ENCODE peak calls at places on chromosomes 13 and 19, in eight cellular contexts. K is heart left ventricle, N is GM23338, X is Peyer's patch, T is lower leg skin, H is adrenal gland, M is AG09309, P is ascending aorta. Q is an unnamed sample.

GRCh38 chr13:50543767-50544166 is 299.7 kb downstream of the DLEU7 start:
- DNase-seq in H (no peak), M (no peak), P (no peak), K (no peak), T (no peak), N (peak), X (no peak), Q (peak)

GRCh38 chr19:10655457-10656312 is 1.5 kb downstream of the ILF3 start:
- DNase-seq in T (no peak), N (peak), M (no peak), X (no peak), P (no peak), K (no peak), H (peak), Q (peak)

GRCh38 chr19:17555929-17556813 is 722 bp downstream of the COLGALT1 start:
- DNase-seq in N (peak), X (peak), T (peak), P (peak), H (peak), K (peak), M (no peak), Q (peak)

GRCh38 chr13:22483276-22483675 is 697.5 kb upstream of the SGCG start:
- DNase-seq in P (no peak), X (no peak), N (no peak), K (no peak), T (no peak), H (no peak), M (no peak), Q (no peak)

GRCh38 chr19:21328402-21328801 is 808 bp downstream of the ZNF708 start:
- DNase-seq in N (peak), X (no peak), T (no peak), P (no peak), H (no peak), K (no peak), M (no peak), Q (peak)

GRCh38 chr13:102401305-102401704 is 543 bp downstream of the FGF14 start:
- DNase-seq in T (no peak), N (no peak), K (no peak), M (no peak), H (no peak), X (no peak), P (no peak), Q (peak)

GRCh38 chr19:43936219-43936618 is 1.1 kb upstream of the ZNF45 start:
- DNase-seq in P (no peak), M (no peak), N (peak), T (no peak), K (no peak), X (no peak), H (no peak), Q (no peak)

GRCh38 chr13:77767413-77767812 is 69.9 kb downstream of the SLAIN1 start:
- DNase-seq in X (no peak), M (no peak), H (no peak), P (no peak), T (no peak), K (no peak), N (no peak), Q (no peak)

GRCh38 chr13:51663980-51664957 is 80.0 kb downstream of the WDFY2 start:
- DNase-seq in K (no peak), M (no peak), P (no peak), H (no peak), N (no peak), T (no peak), X (no peak), Q (peak)

GRCh38 chr19:38550376-38550775 is 67.4 kb downstream of the MAP4K1 start:
- DNase-seq in T (no peak), P (no peak), K (no peak), M (no peak), X (no peak), H (no peak), N (no peak), Q (no peak)

GRCh38 chr13:113863511-113864302 is at the start of gene GAS6:
- DNase-seq in M (no peak), H (peak), P (peak), K (peak), X (peak), N (peak), T (peak), Q (peak)

GRCh38 chr13:30872195-30872594 is 33.9 kb upstream of the MEDAG start:
- DNase-seq in M (no peak), T (no peak), P (no peak), K (no peak), X (no peak), H (no peak), N (no peak), Q (no peak)

GRCh38 chr19:58385313-58386165 is 1.5 kb upstream of the RPS5 start:
- DNase-seq in M (no peak), X (no peak), H (no peak), N (no peak), P (no peak), K (no peak), T (peak), Q (no peak)

GRCh38 chr13:85497652-85498051 is 301.6 kb downstream of the SLITRK6 start:
- DNase-seq in P (no peak), K (no peak), H (no peak), X (no peak), T (no peak), N (no peak), M (peak), Q (peak)

GRCh38 chr13:70849267-70849666 is 741.0 kb upstream of the KLHL1 start:
- DNase-seq in H (no peak), T (no peak), M (no peak), N (no peak), K (no peak), P (no peak), X (no peak), Q (no peak)

GRCh38 chr13:26377038-26377437 is 123.1 kb downstream of the CDK8 start:
- DNase-seq in X (peak), H (no peak), P (no peak), K (no peak), N (peak), M (no peak), T (no peak), Q (peak)

GRCh38 chr13:90232291-90232690 is 1115.2 kb upstream of the MIR17HG start:
- DNase-seq in P (no peak), N (peak), T (no peak), M (no peak), X (no peak), K (no peak), H (no peak), Q (no peak)

GRCh38 chr19:38081547-38082255 is 142.3 kb downstream of the DPF1 start:
- DNase-seq in P (no peak), T (no peak), K (no peak), X (no peak), N (no peak), M (no peak), H (no peak), Q (no peak)

GRCh38 chr19:36028313-36029041 is 4.2 kb downstream of the CLIP3 start:
- DNase-seq in H (no peak), N (no peak), K (no peak), X (no peak), P (no peak), M (no peak), T (no peak), Q (no peak)

GRCh38 chr13:21338651-21339278 is 120.3 kb downstream of the ZDHHC20 start:
- DNase-seq in M (no peak), N (peak), K (no peak), T (peak), P (no peak), H (no peak), X (no peak), Q (no peak)

GRCh38 chr13:21344662-21345176 is 114.4 kb downstream of the ZDHHC20 start:
- DNase-seq in T (no peak), H (no peak), P (no peak), K (no peak), N (no peak), X (no peak), M (no peak), Q (no peak)

GRCh38 chr13:21343659-21344058 is 115.4 kb downstream of the ZDHHC20 start:
- DNase-seq in X (no peak), H (no peak), P (no peak), T (no peak), N (no peak), K (no peak), M (no peak), Q (no peak)

GRCh38 chr13:21342699-21343442 is 116.2 kb downstream of the ZDHHC20 start:
- DNase-seq in K (no peak), M (no peak), X (no peak), H (no peak), N (no peak), P (no peak), T (peak), Q (no peak)

GRCh38 chr13:21341637-21342422 is 117.3 kb downstream of the ZDHHC20 start:
- DNase-seq in X (no peak), M (no peak), T (peak), N (no peak), P (no peak), K (no peak), H (no peak), Q (no peak)
- H3K4me3 ChIP-seq in X (no peak), M (no peak), T (no peak), N (no peak), P (no peak), K (no peak), H (no peak), Q (no peak)

GRCh38 chr19:1354496-1355257 is 29.0 kb upstream of the NDUFS7 start:
- DNase-seq in T (peak), P (peak), N (peak), X (peak), M (peak), H (peak), K (peak), Q (peak)
- TF ChIP-seq CTCF in T (no peak), P (peak), N (no peak), X (peak), M (no peak), H (no peak), K (peak), Q (no peak)

GRCh38 chr13:95315752-95316151 is 14.5 kb upstream of the ABCC4 start:
- DNase-seq in T (no peak), X (no peak), P (no peak), N (no peak), K (no peak), H (no peak), M (no peak), Q (no peak)
- H3K4me3 ChIP-seq in T (no peak), X (no peak), P (no peak), N (no peak), K (no peak), H (no peak), M (no peak), Q (no peak)

GRCh38 chr13:73939603-73940002 is 194.6 kb downstream of the KLF12 start:
- DNase-seq in H (no peak), P (no peak), N (no peak), X (no peak), K (no peak), M (no peak), T (no peak), Q (no peak)

GRCh38 chr13:73941752-73942151 is 192.5 kb downstream of the KLF12 start:
- DNase-seq in H (no peak), K (no peak), T (no peak), N (no peak), P (no peak), M (no peak), X (no peak), Q (no peak)

GRCh38 chr13:73939071-73939380 is 195.2 kb downstream of the KLF12 start:
- DNase-seq in T (no peak), P (no peak), N (no peak), K (no peak), X (no peak), M (no peak), H (no peak), Q (no peak)

GRCh38 chr13:73938375-73939070 is 195.7 kb downstream of the KLF12 start:
- DNase-seq in H (no peak), X (no peak), T (no peak), P (no peak), N (no peak), K (no peak), M (peak), Q (peak)

GRCh38 chr13:73940098-73940497 is 194.1 kb downstream of the KLF12 start:
- DNase-seq in T (no peak), M (no peak), H (no peak), K (peak), N (no peak), P (no peak), X (no peak), Q (no peak)
- TF ChIP-seq CTCF in T (no peak), M (no peak), H (no peak), K (peak), N (no peak), P (no peak), X (no peak), Q (no peak)

Q was measured in fibroblast of the aortic adventitia.